ENCODE peak calls at places on chromosomes 16 and 17, in nine cellular contexts. Z, K, I, S, J, R, B, D and L are unnamed samples. For H3K36me3, the result is how much of the 10 kb centered on the place peaks cover.

GRCh38 chr17:69724236-69724635 is 309.7 kb downstream of the MAP2K6 start:
- DNase-seq in Z (no peak), K (no peak), I (no peak), S (no peak), J (no peak), R (no peak), B (no peak), D (no peak), L (no peak)

GRCh38 chr16:56202036-56202435 is 10.7 kb downstream of the GNAO1 start:
- DNase-seq in Z (no peak), K (no peak), I (no peak), S (no peak), J (no peak), R (no peak), B (no peak), D (no peak), L (no peak)

GRCh38 chr16:61909074-61909473 is 127.2 kb downstream of the CDH8 start:
- DNase-seq in Z (no peak), K (no peak), I (no peak), S (no peak), J (no peak), R (no peak), B (no peak), D (no peak), L (no peak)

GRCh38 chr17:61431594-61432311 is 20.5 kb upstream of the TBX4 start:
- DNase-seq in Z (no peak), K (no peak), I (no peak), S (no peak), J (no peak), R (no peak), B (no peak), D (no peak), L (no peak)

GRCh38 chr17:56742601-56743000 is 91.1 kb downstream of the C17orf67 start:
- DNase-seq in Z (no peak), K (no peak), I (no peak), S (no peak), J (no peak), R (no peak), B (no peak), D (no peak), L (no peak)

GRCh38 chr17:60087882-60088669 is 9.4 kb upstream of the HEATR6 start:
- DNase-seq in Z (peak), K (no peak), I (no peak), S (no peak), J (peak), R (no peak), B (peak), D (no peak), L (peak)

GRCh38 chr16:1180772-1181714 is 28.1 kb downstream of the CACNA1H start:
- DNase-seq in Z (no peak), K (no peak), I (no peak), S (no peak), J (peak), R (no peak), B (no peak), D (no peak), L (no peak)

GRCh38 chr16:86373502-86373901 is 136.8 kb upstream of the FOXF1 start:
- DNase-seq in Z (no peak), K (no peak), I (no peak), S (no peak), J (no peak), R (no peak), B (no peak), D (no peak), L (no peak)

GRCh38 chr17:48626470-48627241 is 498 bp upstream of the HOXB9 start:
- DNase-seq in Z (peak), K (no peak), I (peak), S (no peak), J (peak), R (no peak), B (no peak), D (no peak), L (no peak)

GRCh38 chr17:55845385-55845784 is 94.5 kb downstream of the PCTP start:
- DNase-seq in Z (peak), K (no peak), I (peak), S (peak), J (peak), R (peak), B (peak), D (peak), L (no peak)

GRCh38 chr16:68370221-68370920 is 59.6 kb downstream of the PRMT7 start:
- DNase-seq in Z (no peak), K (no peak), I (peak), S (no peak), J (no peak), R (no peak), B (no peak), D (no peak), L (no peak)

GRCh38 chr16:75620326-75621169 is 2.5 kb downstream of the ADAT1 start:
- DNase-seq in Z (no peak), K (no peak), I (no peak), S (no peak), J (no peak), R (no peak), B (no peak), D (no peak), L (no peak)

GRCh38 chr16:75624921-75625334 is 1.8 kb upstream of the ADAT1 start:
- DNase-seq in Z (no peak), K (no peak), I (no peak), S (no peak), J (no peak), R (no peak), B (no peak), D (no peak), L (no peak)

GRCh38 chr16:75618782-75619181 is 4.3 kb downstream of the ADAT1 start:
- DNase-seq in Z (no peak), K (no peak), I (no peak), S (no peak), J (no peak), R (no peak), B (no peak), D (no peak), L (no peak)

GRCh38 chr16:75622762-75623605 is at the start of gene ADAT1:
- DNase-seq in Z (peak), K (peak), I (peak), S (peak), J (peak), R (peak), B (peak), D (peak), L (peak)

DNA sequence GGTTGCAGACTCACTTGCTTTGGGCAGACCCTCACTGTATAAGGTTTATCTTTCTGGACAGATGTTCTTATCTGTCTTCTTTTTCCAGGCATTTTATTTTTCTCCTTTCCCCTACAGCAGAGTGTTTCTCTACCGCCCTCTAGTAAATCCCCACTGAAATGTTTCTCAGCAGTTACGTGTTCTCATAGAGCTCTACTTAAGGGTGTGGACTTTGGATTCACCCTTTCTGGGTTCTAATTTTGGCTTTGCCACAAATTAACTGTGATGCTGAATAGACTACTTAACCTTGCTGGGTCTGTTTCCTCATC is 2.0 kb downstream of the ADAT1 start:
- DNase-seq in Z (peak), K (peak), I (no peak), S (no peak), J (no peak), R (no peak), B (no peak), D (peak), L (no peak)
- H3K36me3 ChIP-seq in Z (under half), K (under half), I (under half), S (under half), J (under half), R (under half), B (under half), D (under half), L (under half)

GRCh38 chr16:53523971-53524548 is 21.1 kb upstream of the AKTIP start:
- DNase-seq in Z (no peak), K (no peak), I (no peak), S (no peak), J (no peak), R (no peak), B (no peak), D (no peak), L (no peak)
- H3K36me3 ChIP-seq in Z (under half), K (under half), I (under half), S (under half), J (under half), R (under half), B (under half), D (under half), L (under half)

GRCh38 chr16:4513086-4513860 is 25.3 kb downstream of the CDIP1 start:
- DNase-seq in Z (no peak), K (no peak), I (peak), S (no peak), J (no peak), R (no peak), B (no peak), D (no peak), L (no peak)

GRCh38 chr16:4512473-4512872 is 26.1 kb downstream of the CDIP1 start:
- DNase-seq in Z (no peak), K (no peak), I (peak), S (no peak), J (no peak), R (no peak), B (no peak), D (no peak), L (no peak)

GRCh38 chr16:4510747-4511426 is 27.7 kb downstream of the CDIP1 start:
- DNase-seq in Z (no peak), K (no peak), I (no peak), S (no peak), J (no peak), R (no peak), B (no peak), D (no peak), L (no peak)

GRCh38 chr16:4510131-4510530 is 28.4 kb downstream of the CDIP1 start:
- DNase-seq in Z (no peak), K (no peak), I (no peak), S (no peak), J (no peak), R (no peak), B (no peak), D (no peak), L (no peak)

GRCh38 chr16:4511441-4512082 is 27.0 kb downstream of the CDIP1 start:
- DNase-seq in Z (peak), K (peak), I (peak), S (no peak), J (peak), R (peak), B (peak), D (peak), L (peak)
- H3K36me3 ChIP-seq in Z (under half), K (under half), I (under half), S (under half), J (half or more), R (half or more), B (under half), D (under half), L (under half)

GRCh38 chr17:16435951-16436886 is 20.8 kb downstream of the TRPV2 start:
- DNase-seq in Z (no peak), K (no peak), I (no peak), S (no peak), J (no peak), R (no peak), B (no peak), D (no peak), L (no peak)
- H3K36me3 ChIP-seq in Z (under half), K (under half), I (under half), S (under half), J (under half), R (under half), B (under half), D (under half), L (under half)

GRCh38 chr16:15616475-15616874 is 26.5 kb downstream of the MARF1 start:
- DNase-seq in Z (no peak), K (no peak), I (no peak), S (no peak), J (no peak), R (no peak), B (no peak), D (no peak), L (no peak)
- H3K36me3 ChIP-seq in Z (under half), K (under half), I (under half), S (under half), J (half or more), R (under half), B (half or more), D (under half), L (half or more)

GRCh38 chr16:84061236-84061830 is 18.7 kb upstream of the SLC38A8 start:
- DNase-seq in Z (no peak), K (no peak), I (no peak), S (no peak), J (no peak), R (no peak), B (no peak), D (no peak), L (no peak)

GRCh38 chr16:84059946-84060901 is 17.6 kb upstream of the SLC38A8 start:
- DNase-seq in Z (no peak), K (no peak), I (no peak), S (no peak), J (no peak), R (no peak), B (no peak), D (no peak), L (no peak)

GRCh38 chr16:84065536-84066132 is 23.0 kb upstream of the SLC38A8 start:
- DNase-seq in Z (peak), K (no peak), I (no peak), S (peak), J (peak), R (no peak), B (peak), D (peak), L (no peak)

GRCh38 chr16:84063972-84064371 is 21.4 kb upstream of the SLC38A8 start:
- DNase-seq in Z (no peak), K (no peak), I (no peak), S (no peak), J (no peak), R (no peak), B (no peak), D (no peak), L (no peak)

DNA sequence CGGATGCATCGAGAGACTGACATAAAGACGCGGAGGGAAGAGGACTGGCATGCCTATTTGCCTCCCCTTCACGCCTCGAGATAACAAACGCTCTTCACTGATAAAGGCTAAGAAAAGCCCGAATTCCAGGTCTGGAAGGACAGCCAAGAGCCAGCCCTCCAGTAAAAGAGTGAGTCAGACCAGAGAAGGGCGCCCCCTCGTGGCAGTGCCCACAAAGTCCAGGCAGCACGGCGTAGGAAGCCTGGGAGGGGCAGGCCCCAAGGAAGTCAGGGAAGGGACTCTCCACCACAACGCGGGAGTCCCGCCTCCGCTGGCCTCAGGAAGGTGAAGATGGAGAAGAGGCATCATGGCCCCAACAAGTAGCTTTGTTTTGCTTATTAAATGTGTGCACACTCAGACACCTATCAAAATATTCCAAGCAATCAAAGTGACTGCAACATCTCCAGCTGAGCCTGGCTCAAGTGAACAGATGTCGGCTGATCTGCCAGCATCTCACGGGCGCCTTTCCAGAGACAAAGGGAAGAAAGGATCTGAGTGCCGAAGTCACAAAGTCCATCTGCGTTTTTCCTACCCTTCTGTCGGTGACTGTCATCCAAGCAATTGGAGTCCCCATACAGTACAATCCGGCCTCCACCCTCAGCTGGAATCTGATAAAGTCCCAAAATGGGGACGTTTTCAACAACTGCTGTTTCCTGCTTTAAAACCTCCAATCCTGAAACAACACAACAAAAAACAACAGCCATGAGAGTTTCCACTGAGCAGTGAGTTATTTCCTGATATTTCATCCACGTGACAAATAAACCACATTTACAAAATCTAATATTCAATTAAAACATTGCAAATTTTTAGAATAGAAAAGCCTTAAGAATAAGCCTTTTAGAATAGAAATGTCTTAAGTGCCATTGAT is 20.4 kb upstream of the SLC38A8 start:
- DNase-seq in Z (peak), K (no peak), I (peak), S (peak), J (peak), R (peak), B (peak), D (peak), L (peak)
- H3K36me3 ChIP-seq in Z (under half), K (under half), I (under half), S (under half), J (half or more), R (under half), B (half or more), D (half or more), L (under half)

DNA sequence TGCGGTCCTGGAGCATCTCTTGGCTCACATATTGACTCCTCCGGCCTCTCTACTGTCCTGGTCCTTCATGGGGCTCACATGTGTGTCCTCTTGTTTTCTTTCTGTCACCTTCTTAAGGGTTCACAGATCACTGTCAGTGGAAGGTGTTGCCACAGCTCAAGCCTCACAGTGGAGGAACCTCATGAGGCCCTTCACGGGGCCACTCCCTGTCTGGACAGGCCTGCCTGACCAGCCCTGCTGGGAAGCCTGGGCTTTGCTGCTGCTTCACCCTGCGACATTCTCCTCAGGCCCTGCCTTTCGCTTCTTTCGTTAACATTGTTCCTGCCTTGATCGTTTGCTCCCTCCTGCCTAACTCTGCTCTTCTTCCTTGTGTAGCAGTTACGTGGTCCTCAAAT is 56.0 kb downstream of the WDR45B start:
- DNase-seq in Z (no peak), K (no peak), I (peak), S (no peak), J (no peak), R (peak), B (no peak), D (no peak), L (peak)
- H3K36me3 ChIP-seq in Z (under half), K (under half), I (under half), S (under half), J (under half), R (under half), B (under half), D (under half), L (under half)